ENCODE peak calls at places on chromosomes 11 and 22, in seven cellular contexts. T is lower lobe of right lung, Z is stomach, W is left ventricle myocardium inferior, L is kidney, G is fibroblast of mammary gland, Q is fibroblast of the aortic adventitia. N is an unnamed sample.

GRCh38 chr11:46917109-46918086 is 952 bp downstream of the LRP4 start:
- DNase-seq in G (no peak), Q (no peak), T (no peak), Z (no peak), W (no peak), L (no peak), N (peak; percentile 69)

GRCh38 chr22:26259510-26259909 is 90.2 kb downstream of the SEZ6L start:
- DNase-seq in W (no peak), L (no peak), Q (no peak), Z (no peak), T (no peak), G (peak; percentile 2), N (no peak)

GRCh38 chr11:67439321-67440228 is 2.1 kb upstream of the PTPRCAP start:
- DNase-seq in L (peak; percentile 86), T (no peak), Z (peak; percentile 65), G (no peak), Q (no peak), W (no peak), N (peak; percentile 62)

GRCh38 chr11:68021167-68021787 is 9.2 kb upstream of the NDUFS8 start:
- DNase-seq in Q (no peak), W (no peak), G (no peak), Z (peak; percentile 72), L (peak; percentile 84), T (peak; percentile 71), N (no peak)

GRCh38 chr22:37223965-37224551 is 11.8 kb upstream of the SSTR3 start:
- DNase-seq in Z (no peak), T (no peak), L (no peak), W (no peak), G (no peak), Q (no peak), N (no peak)

GRCh38 chr11:8613036-8613435 is 19.0 kb upstream of the STK33 start:
- DNase-seq in L (no peak), W (no peak), Z (no peak), T (no peak), G (no peak), Q (no peak), N (no peak)

GRCh38 chr11:70319694-70320093 is 49.2 kb downstream of the PPFIA1 start:
- DNase-seq in Z (no peak), T (peak; percentile 55), W (peak; percentile 41), Q (peak; percentile 35), L (no peak), G (no peak), N (no peak)

GRCh38 chr11:2791521-2792375 is 92.0 kb upstream of the KCNQ1OT1 start:
- DNase-seq in Z (peak; percentile 61), T (peak; percentile 56), L (peak; percentile 78), Q (no peak), W (peak; percentile 21), G (no peak), N (peak; percentile 63)

GRCh38 chr22:28247667-28248363 is 328.8 kb upstream of the PITPNB start:
- DNase-seq in Z (no peak), Q (no peak), G (no peak), L (no peak), W (no peak), T (no peak), N (no peak)

GRCh38 chr11:14445542-14446530 is 53.8 kb downstream of the COPB1 start:
- DNase-seq in Z (no peak), G (peak; percentile 50), W (no peak), L (no peak), T (no peak), Q (peak; percentile 29), N (no peak)

GRCh38 chr11:17012712-17013547 is 1.3 kb downstream of the PLEKHA7 start:
- DNase-seq in W (peak; percentile 55), Q (peak; percentile 31), T (peak; percentile 56), Z (peak; percentile 78), G (peak; percentile 93), L (peak; percentile 86), N (peak; percentile 66)

GRCh38 chr11:116421529-116422185 is 351.1 kb downstream of the BUD13 start:
- DNase-seq in G (no peak), W (no peak), L (no peak), T (no peak), Q (no peak), Z (no peak), N (no peak)

GRCh38 chr11:47669856-47670255 is 27.5 kb upstream of the MTCH2 start:
- DNase-seq in L (no peak), T (no peak), Z (no peak), G (no peak), W (no peak), Q (no peak), N (no peak)

GRCh38 chr11:112364962-112365481 is 104.4 kb upstream of the PLET1 start:
- DNase-seq in Q (peak; percentile 20), L (no peak), G (peak; percentile 93), Z (no peak), W (no peak), T (no peak), N (no peak)

GRCh38 chr22:45972091-45972867 is 4.7 kb downstream of the WNT7B start:
- DNase-seq in Q (no peak), W (no peak), L (no peak), Z (no peak), G (no peak), T (no peak), N (peak; percentile 52)

GRCh38 chr22:23536821-23537345 is 43.2 kb downstream of the IGLL1 start:
- DNase-seq in W (no peak), T (peak; percentile 14), Z (no peak), G (no peak), Q (no peak), L (no peak), N (peak; percentile 45)

GRCh38 chr22:23538502-23538860 is 41.6 kb downstream of the IGLL1 start:
- DNase-seq in L (peak; percentile 39), W (no peak), Q (no peak), Z (no peak), T (peak; percentile 20), G (no peak), N (peak; percentile 5)

GRCh38 chr22:23539135-23539838 is 40.8 kb downstream of the IGLL1 start:
- DNase-seq in T (peak; percentile 81), L (peak; percentile 89), W (peak; percentile 74), Z (peak; percentile 83), G (peak; percentile 78), Q (peak; percentile 76), N (peak; percentile 72)

GRCh38 chr22:23534851-23535717 is 45.0 kb downstream of the IGLL1 start:
- DNase-seq in Q (no peak), T (peak; percentile 41), W (no peak), L (peak; percentile 72), G (no peak), Z (no peak), N (no peak)

GRCh38 chr22:23537421-23537820 is 42.7 kb downstream of the IGLL1 start:
- DNase-seq in Q (no peak), Z (no peak), G (no peak), T (peak; percentile 20), L (no peak), W (no peak), N (no peak)
- H3K4me3 ChIP-seq in Q (no peak overlapping the region), Z (no peak overlapping the region), G (no peak overlapping the region), T (no peak overlapping the region), L (no peak overlapping the region), W (no peak overlapping the region), N (no peak overlapping the region)

DNA sequence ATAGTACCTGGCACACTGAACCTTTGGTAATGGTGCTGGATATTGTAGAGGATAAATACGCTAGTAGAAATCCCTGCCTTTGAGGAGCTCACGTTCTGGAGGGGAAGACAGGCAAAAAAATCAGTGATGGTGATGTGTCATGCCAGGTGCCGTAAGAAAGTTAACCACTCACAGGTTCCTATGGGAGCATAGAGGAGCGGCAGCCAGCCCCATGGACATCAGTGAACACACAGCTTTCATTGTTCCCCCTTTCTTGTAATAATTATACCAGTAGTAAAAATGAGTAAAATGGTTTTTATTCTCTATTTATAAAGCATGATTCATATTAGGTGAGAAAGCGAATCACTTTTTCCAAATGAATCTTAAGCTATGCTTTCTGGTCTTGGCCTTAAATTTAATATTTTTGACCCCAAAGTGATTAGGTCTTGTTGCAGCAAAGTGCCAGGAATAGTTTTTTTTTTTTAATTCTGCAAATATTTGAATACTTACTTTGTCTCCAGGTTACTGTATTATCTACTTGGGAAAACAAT is 57.9 kb downstream of the UVRAG start:
- DNase-seq in G (no peak), Q (no peak), W (no peak), Z (no peak), L (no peak), T (no peak), N (no peak)
- H3K4me3 ChIP-seq in G (no peak overlapping the region), Q (no peak overlapping the region), W (no peak overlapping the region), Z (no peak overlapping the region), L (no peak overlapping the region), T (no peak overlapping the region), N (no peak overlapping the region)

DNA sequence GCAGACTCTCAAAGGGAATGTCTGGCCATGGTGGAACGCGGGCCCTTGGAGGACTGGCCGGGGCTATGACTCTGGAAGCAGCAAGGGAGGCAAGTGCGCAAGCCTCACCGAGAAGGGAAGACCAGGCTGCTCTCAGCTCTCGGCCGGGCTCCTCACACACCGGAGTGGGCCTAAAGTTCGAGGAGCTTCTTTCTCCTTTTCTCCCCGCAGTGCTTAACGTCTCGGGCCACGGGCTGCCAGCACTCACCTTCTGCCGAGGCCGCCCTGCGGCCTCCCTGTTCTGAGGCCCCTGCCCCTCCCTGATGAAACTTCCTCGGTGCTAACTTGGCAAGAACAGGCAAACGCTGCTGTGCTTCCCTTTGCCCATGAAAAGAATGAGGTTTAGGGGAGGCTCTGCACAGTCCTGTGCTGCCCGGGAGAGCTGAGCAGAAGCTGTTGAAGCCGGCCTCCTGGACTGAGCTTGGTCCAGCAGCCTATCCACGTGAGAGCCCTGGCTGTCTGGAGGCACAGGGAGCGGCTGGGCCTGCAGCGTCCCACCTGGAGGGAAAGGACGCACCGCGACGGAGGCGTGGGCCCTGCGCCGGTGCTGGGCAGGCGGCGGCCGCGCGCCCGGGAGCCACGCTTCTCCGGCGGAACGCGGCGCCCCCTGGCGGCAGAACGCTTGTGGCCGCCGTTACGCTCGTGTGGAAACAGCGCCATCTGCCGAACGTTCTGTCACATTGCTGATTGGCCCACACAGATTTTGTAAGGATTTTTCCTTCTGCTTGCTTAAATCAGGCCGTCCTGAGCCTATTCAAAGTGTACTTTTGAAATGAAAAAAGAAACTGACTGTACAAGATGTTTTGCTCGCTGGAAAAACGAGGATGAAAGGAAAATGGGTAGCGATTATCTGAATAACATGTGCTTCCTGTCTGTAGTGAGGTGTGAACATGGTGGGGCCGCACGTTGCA is 65.0 kb upstream of the TMEM45B start:
- DNase-seq in Z (peak; percentile 84), G (peak; percentile 70), W (peak; percentile 62), T (peak; percentile 84), L (peak; percentile 88), Q (peak; percentile 76), N (peak; percentile 87)
- H3K4me3 ChIP-seq in Z (peak overlapping the region; percentile 29), G (no peak overlapping the region), W (peak overlapping the region; percentile 47), T (peak overlapping the region; percentile 26), L (no peak overlapping the region), Q (peak overlapping the region; percentile 40), N (peak overlapping the region; percentile 32)

DNA sequence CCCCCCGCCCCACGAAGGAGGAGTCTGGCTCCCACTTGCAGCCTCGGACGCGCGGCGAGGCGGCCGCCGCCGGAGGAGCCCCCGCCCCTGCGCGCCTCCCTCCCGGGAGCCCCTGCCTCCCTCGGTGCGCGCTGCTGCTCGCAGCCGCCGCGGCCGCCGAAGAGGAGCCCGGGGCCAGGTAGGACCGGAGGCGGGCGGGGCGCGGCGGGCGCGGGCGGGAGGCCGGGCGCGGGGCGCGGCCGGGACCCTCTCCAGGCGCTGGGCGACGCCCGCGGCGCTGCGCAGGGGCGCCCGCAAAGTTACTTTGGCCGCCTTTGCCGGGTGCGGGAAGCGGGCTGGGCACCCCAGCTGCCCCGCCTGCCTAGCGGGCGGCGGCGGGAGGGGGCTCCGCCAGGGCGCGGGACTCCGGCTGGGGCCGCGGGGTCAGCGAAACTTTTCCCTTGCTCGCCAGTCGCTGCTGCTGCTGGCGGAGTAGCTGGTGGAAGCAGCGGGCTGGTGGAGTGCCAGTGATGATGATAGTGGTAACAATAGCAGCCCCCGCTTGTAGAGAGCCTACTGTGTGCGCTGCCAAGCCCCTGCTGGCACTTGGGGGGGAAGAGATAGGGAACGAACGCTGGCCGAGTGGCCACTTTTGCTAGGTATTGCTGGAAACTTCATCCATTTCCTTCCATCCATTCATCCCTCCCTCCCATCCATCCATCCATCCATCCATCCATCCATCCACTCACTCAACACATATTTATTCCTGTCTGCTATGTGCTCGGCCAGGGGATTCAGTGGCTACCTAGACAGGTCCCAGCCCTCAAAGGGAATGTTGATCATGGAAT is at the start of gene MPPED1:
- DNase-seq in Z (no peak), Q (no peak), G (no peak), L (no peak), W (no peak), T (no peak), N (peak; percentile 32)
- H3K4me3 ChIP-seq in Z (peak within 1 kb of the TSS; percentile 30), Q (no peak within 1 kb of the TSS), G (no peak within 1 kb of the TSS), L (no peak within 1 kb of the TSS), W (peak within 1 kb of the TSS; percentile 34), T (no peak within 1 kb of the TSS), N (no peak within 1 kb of the TSS)

N was measured in pancreas.